ENCODE peak calls at places on chromosomes 12 and 14, in seven cellular contexts. V is stimulated activated CD4-positive, alpha-beta T cell treated with anti-CD3 and anti-CD28 coated beads, TNF-alpha, amount 100 ng/mL, for 1 hour; C is GM20000; R is activated T-cell treated with anti-CD3 and anti-CD28 coated beads, Interleukin-2, amount 50 U/mL, for 72 hours; F is retina; P is PC-3; U is amniotic epithelial cell. Z is an unnamed sample.

GRCh38 chr12:122491991-122492390 is 8.7 kb downstream of the ZCCHC8 start:
- DNase-seq in V (no peak), C (no peak), R (no peak), F (no peak), P (no peak), U (no peak), Z (no peak)

GRCh38 chr14:99425272-99425681 is 55.4 kb downstream of the SETD3 start:
- DNase-seq in V (no peak), C (no peak), R (no peak), F (peak), P (no peak), U (no peak), Z (no peak)

GRCh38 chr14:90005441-90005840 is 49.7 kb downstream of the TDP1 start:
- DNase-seq in V (no peak), C (no peak), R (no peak), F (no peak), P (no peak), U (no peak), Z (no peak)

GRCh38 chr14:99382781-99383456 is 97.7 kb downstream of the SETD3 start:
- DNase-seq in V (no peak), C (no peak), R (no peak), F (no peak), P (peak), U (peak), Z (no peak)

GRCh38 chr12:31494455-31494854 is 96.5 kb downstream of the DENND5B start:
- DNase-seq in V (no peak), C (no peak), R (no peak), F (no peak), P (no peak), U (no peak), Z (no peak)

GRCh38 chr12:96889273-96889933 is 17.7 kb upstream of the NEDD1 start:
- DNase-seq in V (no peak), C (no peak), R (no peak), F (no peak), P (peak), U (peak), Z (peak)

GRCh38 chr12:52238206-52238840 is 5.3 kb downstream of the KRT7 start:
- DNase-seq in V (no peak), C (no peak), R (no peak), F (no peak), P (peak), U (peak), Z (no peak)

GRCh38 chr12:122963928-122964240 is 2.4 kb downstream of the ABCB9 start:
- DNase-seq in V (no peak), C (no peak), R (no peak), F (no peak), P (no peak), U (peak), Z (peak)

GRCh38 chr12:72178871-72179270 is 93.3 kb upstream of the TRHDE start:
- DNase-seq in V (no peak), C (no peak), R (no peak), F (no peak), P (no peak), U (no peak), Z (no peak)

GRCh38 chr14:93207468-93208308 is 632 bp downstream of the UBR7 start:
- DNase-seq in V (no peak), C (peak), R (peak), F (no peak), P (peak), U (peak), Z (no peak)

GRCh38 chr12:67618303-67618702 is 30.2 kb upstream of the DYRK2 start:
- DNase-seq in V (no peak), C (no peak), R (no peak), F (no peak), P (no peak), U (no peak), Z (no peak)

GRCh38 chr12:50568338-50569155 is 63.8 kb downstream of the DIP2B start:
- DNase-seq in V (no peak), C (no peak), R (no peak), F (no peak), P (no peak), U (peak), Z (no peak)

GRCh38 chr12:42609605-42610004 is 20.1 kb upstream of the PRICKLE1 start:
- DNase-seq in V (no peak), C (no peak), R (no peak), F (no peak), P (peak), U (peak), Z (no peak)

GRCh38 chr12:97939141-97939540 is 476.5 kb downstream of the RMST start:
- DNase-seq in V (no peak), C (no peak), R (no peak), F (no peak), P (no peak), U (no peak), Z (peak)

GRCh38 chr14:34106310-34106709 is 155.4 kb upstream of the EGLN3 start:
- DNase-seq in V (no peak), C (no peak), R (no peak), F (no peak), P (no peak), U (no peak), Z (no peak)

GRCh38 chr12:24198936-24199644 is 249.6 kb upstream of the SOX5 start:
- DNase-seq in V (no peak), C (no peak), R (no peak), F (no peak), P (no peak), U (no peak), Z (peak)

GRCh38 chr12:15636060-15636890 is 152.9 kb downstream of the EPS8 start:
- DNase-seq in V (no peak), C (no peak), R (no peak), F (no peak), P (peak), U (no peak), Z (no peak)

GRCh38 chr14:59355101-59355500 is 110.1 kb downstream of the GPR135 start:
- DNase-seq in V (no peak), C (no peak), R (no peak), F (no peak), P (no peak), U (no peak), Z (no peak)

GRCh38 chr14:104980601-104981531 is 2.7 kb upstream of the AHNAK2 start:
- DNase-seq in V (no peak), C (no peak), R (no peak), F (no peak), P (no peak), U (no peak), Z (no peak)

GRCh38 chr12:30792085-30792484 is 37.3 kb upstream of the CAPRIN2 start:
- DNase-seq in V (no peak), C (no peak), R (no peak), F (no peak), P (no peak), U (no peak), Z (no peak)

GRCh38 chr12:100857971-100858370 is 63.4 kb downstream of the ANO4 start:
- DNase-seq in V (no peak), C (no peak), R (no peak), F (no peak), P (no peak), U (no peak), Z (no peak)

GRCh38 chr12:121793501-121793835 is at the start of gene RHOF:
- DNase-seq in V (no peak), C (peak), R (peak), F (no peak), P (peak), U (no peak), Z (no peak)

GRCh38 chr14:100027771-100028490 is 37.3 kb upstream of the EVL start:
- DNase-seq in V (no peak), C (no peak), R (no peak), F (no peak), P (no peak), U (peak), Z (no peak)

GRCh38 chr12:56129210-56129691 is 1.2 kb downstream of the ESYT1 start:
- DNase-seq in V (peak), C (peak), R (peak), F (peak), P (peak), U (no peak), Z (no peak)

GRCh38 chr12:95411466-95411865 is 62.5 kb upstream of the METAP2 start:
- DNase-seq in V (no peak), C (no peak), R (no peak), F (no peak), P (no peak), U (no peak), Z (no peak)

GRCh38 chr12:25670076-25671055 is 117.3 kb upstream of the LMNTD1 start:
- DNase-seq in V (no peak), C (no peak), R (no peak), F (no peak), P (peak), U (peak), Z (no peak)

GRCh38 chr12:31591308-31591901 is 469 bp upstream of the DENND5B start:
- DNase-seq in V (no peak), C (peak), R (no peak), F (peak), P (peak), U (peak), Z (no peak)

GRCh38 chr12:48221645-48222044 is 18.6 kb upstream of the OR10AD1 start:
- DNase-seq in V (no peak), C (no peak), R (no peak), F (no peak), P (no peak), U (no peak), Z (no peak)

GRCh38 chr14:56331815-56332214 is 213.6 kb downstream of the PELI2 start:
- DNase-seq in V (no peak), C (no peak), R (no peak), F (no peak), P (no peak), U (no peak), Z (no peak)

GRCh38 chr12:113092478-113093408 is 36.2 kb downstream of the DTX1 start:
- DNase-seq in V (no peak), C (peak), R (no peak), F (no peak), P (peak), U (no peak), Z (no peak)

GRCh38 chr12:9319044-9319841 is 111.0 kb upstream of the PZP start:
- DNase-seq in V (no peak), C (no peak), R (no peak), F (no peak), P (no peak), U (no peak), Z (no peak)

GRCh38 chr14:57189070-57189469 is 79.6 kb downstream of the EXOC5 start:
- DNase-seq in V (no peak), C (no peak), R (no peak), F (no peak), P (peak), U (no peak), Z (peak)

GRCh38 chr12:104464899-104465298 is 8.2 kb downstream of the CHST11 start:
- DNase-seq in V (no peak), C (no peak), R (no peak), F (no peak), P (no peak), U (no peak), Z (no peak)

GRCh38 chr12:10186299-10186698 is 7.5 kb downstream of the TMEM52B start:
- DNase-seq in V (no peak), C (no peak), R (no peak), F (no peak), P (no peak), U (no peak), Z (no peak)

GRCh38 chr14:90559811-90560492 is 163.1 kb downstream of the CALM1 start:
- DNase-seq in V (no peak), C (no peak), R (no peak), F (no peak), P (no peak), U (no peak), Z (no peak)

GRCh38 chr12:106004289-106004688 is 134.5 kb downstream of the NUAK1 start:
- DNase-seq in V (no peak), C (no peak), R (no peak), F (no peak), P (no peak), U (no peak), Z (no peak)

GRCh38 chr12:3204143-3204542 is 127.0 kb downstream of the TSPAN9 start:
- DNase-seq in V (no peak), C (no peak), R (no peak), F (no peak), P (no peak), U (no peak), Z (no peak)

GRCh38 chr14:78700236-78700635 is 530.1 kb downstream of the NRXN3 start:
- DNase-seq in V (no peak), C (no peak), R (no peak), F (no peak), P (peak), U (no peak), Z (no peak)

GRCh38 chr14:21210023-21210422 is 54.2 kb upstream of the OR5AU1 start:
- DNase-seq in V (no peak), C (no peak), R (no peak), F (no peak), P (no peak), U (no peak), Z (no peak)